ENCODE peak calls at places on chromosome 11, in six cellular contexts. W is SK-N-SH, X is GM12878, K is HepG2, J is HCT116, U is K562. C is an unnamed sample.

GRCh38 chr11:1234771-1235614 is 12.1 kb downstream of the MUC5B start:
- DNase-seq in W (peak; percentile 29), X (no peak), K (no peak), J (no peak), U (no peak), C (no peak)

GRCh38 chr11:6812391-6813005 is 13.0 kb upstream of the OR6A2 start:
- DNase-seq in W (peak; percentile 57), X (peak; percentile 11), K (peak; percentile 48), J (peak; percentile 15), U (peak; percentile 58), C (peak; percentile 77)

GRCh38 chr11:122424636-122425035 is 230.9 kb upstream of the UBASH3B start:
- DNase-seq in W (no peak), X (no peak), K (no peak), J (no peak), U (no peak), C (no peak)

GRCh38 chr11:37474889-37475288 is 876.9 kb upstream of the RAG2 start:
- DNase-seq in W (no peak), X (no peak), K (no peak), J (no peak), U (no peak), C (no peak)

GRCh38 chr11:79081441-79082124 is 359.2 kb downstream of the TENM4 start:
- DNase-seq in W (no peak), X (no peak), K (no peak), J (no peak), U (no peak), C (no peak)

GRCh38 chr11:130338667-130339066 is 23.9 kb upstream of the ZBTB44 start:
- DNase-seq in W (no peak), X (no peak), K (peak; percentile 38), J (no peak), U (no peak), C (no peak)

GRCh38 chr11:16173798-16174197 is 182.5 kb downstream of the SOX6 start:
- DNase-seq in W (no peak), X (no peak), K (peak; percentile 24), J (no peak), U (no peak), C (no peak)

GRCh38 chr11:45390407-45390806 is 104.3 kb upstream of the SYT13 start:
- DNase-seq in W (no peak), X (no peak), K (peak; percentile 49), J (no peak), U (no peak), C (no peak)

GRCh38 chr11:112697371-112697770 is 263.8 kb upstream of the NCAM1 start:
- DNase-seq in W (no peak), X (no peak), K (no peak), J (no peak), U (no peak), C (no peak)

GRCh38 chr11:67027483-67027930 is 4.6 kb downstream of the SYT12 start:
- DNase-seq in W (no peak), X (no peak), K (no peak), J (no peak), U (no peak), C (no peak)

GRCh38 chr11:40190294-40190693 is 1269.2 kb downstream of the LRRC4C start:
- DNase-seq in W (peak; percentile 24), X (no peak), K (no peak), J (no peak), U (no peak), C (no peak)

GRCh38 chr11:101618691-101619090 is 34.9 kb upstream of the TRPC6 start:
- DNase-seq in W (no peak), X (no peak), K (no peak), J (no peak), U (no peak), C (no peak)

GRCh38 chr11:81705283-81705682 is 1028.4 kb downstream of the FAM181B start:
- DNase-seq in W (no peak), X (no peak), K (no peak), J (no peak), U (no peak), C (no peak)

GRCh38 chr11:106177311-106177710 is 99.8 kb downstream of the AASDHPPT start:
- DNase-seq in W (no peak), X (no peak), K (no peak), J (no peak), U (no peak), C (peak; percentile 26)

GRCh38 chr11:11985016-11985715 is 23.3 kb downstream of the DKK3 start:
- DNase-seq in W (no peak), X (no peak), K (no peak), J (no peak), U (no peak), C (no peak)

GRCh38 chr11:43359432-43359818 is 705 bp downstream of the TTC17 start:
- DNase-seq in W (peak; percentile 51), X (peak; percentile 21), K (peak; percentile 16), J (no peak), U (peak; percentile 37), C (peak; percentile 45)

GRCh38 chr11:45180888-45181594 is 34.6 kb downstream of the PRDM11 start:
- DNase-seq in W (peak; percentile 87), X (no peak), K (no peak), J (peak; percentile 31), U (peak; percentile 75), C (peak; percentile 44)

GRCh38 chr11:31442086-31442485 is 67.3 kb downstream of the IMMP1L start:
- DNase-seq in W (no peak), X (no peak), K (peak; percentile 4), J (no peak), U (no peak), C (peak; percentile 36)

GRCh38 chr11:64245401-64245796 is 1.3 kb downstream of the PPP1R14B start:
- DNase-seq in W (no peak), X (no peak), K (no peak), J (no peak), U (no peak), C (no peak)

GRCh38 chr11:60945295-60945667 is 6.7 kb downstream of the SLC15A3 start:
- DNase-seq in W (no peak), X (no peak), K (no peak), J (no peak), U (no peak), C (no peak)

GRCh38 chr11:129864811-129865210 is 30.6 kb downstream of the NFRKB start:
- DNase-seq in W (no peak), X (no peak), K (no peak), J (no peak), U (no peak), C (no peak)

GRCh38 chr11:123521930-123522329 is 91.9 kb downstream of the GRAMD1B start:
- DNase-seq in W (no peak), X (no peak), K (no peak), J (no peak), U (no peak), C (no peak)
- H3K4me1 ChIP-seq in W (no peaks in the 10 kb centered on the region), X (peaks cover 16% of the 10 kb centered on the region), K (no peaks in the 10 kb centered on the region), J (peaks cover 8% of the 10 kb centered on the region), U (no peaks in the 10 kb centered on the region), C (peaks cover 61% of the 10 kb centered on the region)

GRCh38 chr11:108220721-108221346 is 1.6 kb downstream of the NPAT start:
- DNase-seq in W (no peak), X (no peak), K (no peak), J (no peak), U (peak; percentile 26), C (no peak)
- H2AFZ ChIP-seq in W (peak overlapping the region; percentile 77), X (no peak overlapping the region), K (no peak overlapping the region), J (no peak overlapping the region), U (peak overlapping the region; percentile 10), C (no peak overlapping the region)

DNA sequence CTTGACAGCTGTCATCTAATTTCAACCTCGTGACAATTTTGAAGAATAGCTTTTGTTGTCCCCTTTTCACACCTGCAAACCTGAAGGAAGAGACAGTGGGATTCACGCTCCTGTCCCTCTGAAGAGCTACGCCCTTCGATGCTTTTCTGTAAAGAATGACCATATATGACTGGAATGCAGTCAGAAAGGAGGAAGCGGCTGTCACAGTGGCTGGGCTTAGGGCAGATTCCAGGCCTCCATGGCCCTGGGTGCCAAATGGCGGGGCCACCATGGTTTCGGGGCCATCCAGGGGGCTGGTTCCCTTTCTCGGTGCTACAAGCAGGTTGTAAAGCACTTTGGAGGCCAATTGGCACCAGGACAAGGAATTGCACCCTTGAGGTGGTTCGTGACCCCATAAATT is 22.2 kb upstream of the FGF19 start:
- DNase-seq in W (no peak), X (no peak), K (no peak), J (no peak), U (no peak), C (no peak)
- TF ChIP-seq REST in W (no peak), X (no peak), K (no peak), J (no peak), U (no peak), C (no peak)

GRCh38 chr11:48049036-48049435 is 68.7 kb downstream of the PTPRJ start:
- DNase-seq in W (no peak), X (no peak), K (no peak), J (no peak), U (no peak), C (no peak)
- H3K4me1 ChIP-seq in W (peaks cover 12% of the 10 kb centered on the region), X (peaks cover 17% of the 10 kb centered on the region), K (peaks cover 2% of the 10 kb centered on the region), J (peaks cover 35% of the 10 kb centered on the region), U (peaks cover 4% of the 10 kb centered on the region), C (peaks cover 22% of the 10 kb centered on the region)

DNA sequence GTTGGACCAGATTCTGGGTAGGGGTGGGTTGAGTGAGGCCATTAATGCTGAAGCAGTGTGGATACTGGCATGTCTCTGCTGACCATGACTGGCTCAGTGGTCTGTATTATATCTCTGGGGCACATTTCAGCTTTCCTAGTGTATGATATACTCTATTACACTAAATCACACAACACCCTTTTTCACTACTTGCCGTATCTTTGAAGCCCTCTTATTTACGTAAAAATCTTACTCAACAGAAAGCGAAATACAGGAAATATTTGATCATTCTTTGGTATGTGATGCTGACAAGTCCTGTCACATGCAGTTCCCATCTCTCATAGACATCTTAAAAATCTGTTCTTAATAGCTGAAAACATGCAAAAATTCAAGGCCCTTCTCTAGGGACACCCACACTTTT is 40.3 kb downstream of the OR5B17 start:
- DNase-seq in W (no peak), X (no peak), K (no peak), J (no peak), U (no peak), C (no peak)
- H2AFZ ChIP-seq in W (peak overlapping the region; percentile 56), X (no peak overlapping the region), K (no peak overlapping the region), J (no peak overlapping the region), U (no peak overlapping the region), C (no peak overlapping the region)

GRCh38 chr11:19091366-19091765 is 25.6 kb upstream of the ZDHHC13 start:
- DNase-seq in W (no peak), X (no peak), K (no peak), J (no peak), U (no peak), C (no peak)

GRCh38 chr11:19089421-19089820 is 27.5 kb upstream of the ZDHHC13 start:
- DNase-seq in W (no peak), X (no peak), K (no peak), J (no peak), U (no peak), C (no peak)

GRCh38 chr11:19088791-19089190 is 28.2 kb upstream of the ZDHHC13 start:
- DNase-seq in W (no peak), X (no peak), K (no peak), J (no peak), U (no peak), C (no peak)

GRCh38 chr11:19084661-19085315 is 24.3 kb upstream of the MRGPRX2 start:
- DNase-seq in W (no peak), X (no peak), K (no peak), J (no peak), U (no peak), C (no peak)

DNA sequence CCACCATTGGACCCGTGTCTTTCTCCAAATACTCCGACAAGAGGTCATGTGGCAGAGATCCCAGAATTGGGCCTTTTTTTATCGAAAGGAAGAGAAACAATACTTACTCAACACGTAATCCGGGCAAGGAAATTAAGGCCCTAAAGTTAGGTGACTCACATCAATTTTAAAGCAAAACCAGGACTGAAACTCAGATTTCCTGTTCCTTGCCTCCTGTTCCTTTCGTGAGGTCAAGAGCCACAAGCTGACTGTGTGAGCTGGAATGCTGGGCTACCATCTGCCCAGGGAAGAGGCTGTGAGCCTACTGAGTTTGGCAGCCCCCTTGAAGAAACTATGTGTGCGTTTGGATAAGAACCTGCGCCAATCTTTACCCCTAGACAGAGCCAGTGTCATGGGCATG is 27.1 kb upstream of the MRGPRX2 start:
- DNase-seq in W (no peak), X (no peak), K (no peak), J (no peak), U (no peak), C (no peak)
- TF ChIP-seq REST in W (no peak), X (no peak), K (no peak), J (no peak), U (no peak), C (no peak)